ENCODE peak calls at places on chromosomes 16 and 17, in five cellular contexts. One of them, this sample, is unnamed.

GRCh38 chr17:82806645-82807044 is 33.2 kb downstream of the ZNF750 start:
- DNase-seq in A673: no peak
- DNase-seq in GM23338: no peak
- DNase-seq in breast epithelium: no peak
- DNase-seq in sigmoid colon: no peak
- DNase-seq in this sample: no peak

GRCh38 chr17:72715906-72716572 is 376.4 kb downstream of the SLC39A11 start:
- DNase-seq in A673: peak
- DNase-seq in sigmoid colon: no peak
- DNase-seq in breast epithelium: peak
- DNase-seq in GM23338: no peak
- DNase-seq in this sample: peak

GRCh38 chr17:58527949-58528348 is 13.5 kb upstream of the MTMR4 start:
- DNase-seq in GM23338: no peak
- DNase-seq in breast epithelium: no peak
- DNase-seq in sigmoid colon: no peak
- DNase-seq in A673: no peak
- DNase-seq in this sample: no peak

GRCh38 chr16:27127293-27127692 is 60.6 kb downstream of the C16orf82 start:
- DNase-seq in sigmoid colon: no peak
- DNase-seq in GM23338: no peak
- DNase-seq in A673: no peak
- DNase-seq in breast epithelium: no peak
- DNase-seq in this sample: no peak

GRCh38 chr17:32870969-32871368 is 6.0 kb downstream of the MYO1D start:
- DNase-seq in breast epithelium: no peak
- DNase-seq in A673: no peak
- DNase-seq in GM23338: no peak
- DNase-seq in sigmoid colon: no peak
- DNase-seq in this sample: peak

GRCh38 chr16:68283840-68284595 is 19.7 kb downstream of the SLC7A6 start:
- DNase-seq in A673: no peak
- DNase-seq in sigmoid colon: no peak
- DNase-seq in GM23338: no peak
- DNase-seq in breast epithelium: no peak
- DNase-seq in this sample: peak

GRCh38 chr17:38743556-38744171 is 4.5 kb downstream of the PCGF2 start:
- DNase-seq in sigmoid colon: no peak
- DNase-seq in breast epithelium: no peak
- DNase-seq in A673: no peak
- DNase-seq in GM23338: peak
- DNase-seq in this sample: no peak

GRCh38 chr17:61444831-61445230 is 7.4 kb upstream of the TBX4 start:
- DNase-seq in sigmoid colon: no peak
- DNase-seq in breast epithelium: no peak
- DNase-seq in GM23338: no peak
- DNase-seq in A673: no peak
- DNase-seq in this sample: no peak

GRCh38 chr17:74785096-74785980 is 9.2 kb upstream of the NAT9 start:
- DNase-seq in sigmoid colon: no peak
- DNase-seq in breast epithelium: no peak
- DNase-seq in GM23338: no peak
- DNase-seq in A673: no peak
- DNase-seq in this sample: no peak

GRCh38 chr16:84839054-84839453 is 19.3 kb downstream of the CRISPLD2 start:
- DNase-seq in A673: no peak
- DNase-seq in breast epithelium: no peak
- DNase-seq in GM23338: no peak
- DNase-seq in sigmoid colon: peak
- DNase-seq in this sample: no peak

GRCh38 chr17:19724501-19725420 is 8.4 kb upstream of the SLC47A2 start:
- DNase-seq in sigmoid colon: peak
- DNase-seq in breast epithelium: peak
- DNase-seq in GM23338: no peak
- DNase-seq in A673: no peak
- DNase-seq in this sample: peak

GRCh38 chr17:52106638-52107261 is 51.8 kb downstream of the CA10 start:
- DNase-seq in GM23338: peak
- DNase-seq in A673: peak
- DNase-seq in breast epithelium: no peak
- DNase-seq in sigmoid colon: no peak
- DNase-seq in this sample: peak

GRCh38 chr17:35021520-35022380 is 41.4 kb downstream of the LIG3 start:
- DNase-seq in A673: no peak
- DNase-seq in GM23338: no peak
- DNase-seq in sigmoid colon: no peak
- DNase-seq in breast epithelium: no peak
- DNase-seq in this sample: no peak

GRCh38 chr17:42142371-42142896 is 12.4 kb downstream of the RAB5C start:
- DNase-seq in A673: no peak
- DNase-seq in sigmoid colon: no peak
- DNase-seq in breast epithelium: no peak
- DNase-seq in GM23338: no peak
- DNase-seq in this sample: no peak

GRCh38 chr17:8922451-8922850 is 43.1 kb downstream of the PIK3R5 start:
- DNase-seq in GM23338: no peak
- DNase-seq in sigmoid colon: no peak
- DNase-seq in A673: peak
- DNase-seq in breast epithelium: no peak
- DNase-seq in this sample: peak

GRCh38 chr17:41184480-41184961 is at the start of gene KRTAP4-1:
- DNase-seq in sigmoid colon: no peak
- DNase-seq in A673: no peak
- DNase-seq in GM23338: no peak
- DNase-seq in breast epithelium: no peak
- DNase-seq in this sample: no peak

GRCh38 chr16:31529398-31530312 is 2.0 kb downstream of the AHSP start:
- DNase-seq in breast epithelium: no peak
- DNase-seq in sigmoid colon: no peak
- DNase-seq in GM23338: peak
- DNase-seq in A673: peak
- DNase-seq in this sample: no peak

DNA sequence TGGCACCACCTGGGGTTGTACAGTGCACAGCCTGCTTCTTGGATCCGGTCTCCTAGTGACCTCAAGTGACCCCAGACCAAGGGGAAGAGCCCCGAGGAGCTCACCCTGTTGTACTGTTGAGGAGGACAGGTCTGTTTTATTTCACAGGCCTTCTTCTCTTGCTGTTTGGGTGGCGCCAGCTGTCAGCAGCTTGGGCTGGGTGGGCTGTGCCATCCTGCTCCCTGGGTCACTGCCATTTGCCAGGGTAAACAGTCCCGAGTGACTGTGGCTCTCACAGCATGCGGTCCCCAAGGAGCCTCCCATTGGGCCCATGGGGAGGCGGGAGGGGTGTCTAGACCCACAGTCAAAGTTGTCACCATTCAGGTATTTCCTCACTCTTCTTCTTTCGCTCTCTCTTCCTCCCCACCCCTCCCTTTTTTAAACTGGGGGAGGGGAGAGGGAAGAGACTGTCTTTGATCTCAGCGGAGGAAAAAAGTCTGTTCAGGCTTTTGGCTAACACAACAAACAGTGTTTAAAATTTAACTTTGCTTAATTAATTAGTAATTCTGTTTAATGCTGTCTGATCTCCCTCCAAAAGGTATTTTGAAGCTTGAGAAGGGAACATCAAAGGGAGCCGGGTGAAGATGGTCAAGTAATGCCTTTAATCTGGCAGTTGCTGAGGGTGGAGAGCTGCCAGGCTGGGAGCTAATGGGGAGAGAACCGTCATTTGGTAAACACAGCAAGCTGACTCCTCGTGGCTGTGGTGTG is 64.1 kb downstream of the SNX20 start:
- DNase-seq in sigmoid colon: peak
- DNase-seq in A673: no peak
- DNase-seq in breast epithelium: no peak
- DNase-seq in GM23338: peak
- DNase-seq in this sample: no peak
- H3K27ac ChIP-seq in sigmoid colon: peak
- H3K27ac ChIP-seq in A673: no peak
- H3K27ac ChIP-seq in breast epithelium: no peak
- H3K27ac ChIP-seq in GM23338: no peak
- H3K27ac ChIP-seq in this sample: no peak

GRCh38 chr16:66116163-66116792 is 250.2 kb upstream of the CDH5 start:
- DNase-seq in sigmoid colon: peak
- DNase-seq in breast epithelium: no peak
- DNase-seq in GM23338: no peak
- DNase-seq in A673: peak
- DNase-seq in this sample: no peak

GRCh38 chr16:66115373-66115772 is 251.1 kb upstream of the CDH5 start:
- DNase-seq in breast epithelium: no peak
- DNase-seq in GM23338: peak
- DNase-seq in sigmoid colon: no peak
- DNase-seq in A673: no peak
- DNase-seq in this sample: no peak

GRCh38 chr16:66121466-66121865 is 245.0 kb upstream of the CDH5 start:
- DNase-seq in breast epithelium: no peak
- DNase-seq in A673: no peak
- DNase-seq in sigmoid colon: no peak
- DNase-seq in GM23338: no peak
- DNase-seq in this sample: no peak

DNA sequence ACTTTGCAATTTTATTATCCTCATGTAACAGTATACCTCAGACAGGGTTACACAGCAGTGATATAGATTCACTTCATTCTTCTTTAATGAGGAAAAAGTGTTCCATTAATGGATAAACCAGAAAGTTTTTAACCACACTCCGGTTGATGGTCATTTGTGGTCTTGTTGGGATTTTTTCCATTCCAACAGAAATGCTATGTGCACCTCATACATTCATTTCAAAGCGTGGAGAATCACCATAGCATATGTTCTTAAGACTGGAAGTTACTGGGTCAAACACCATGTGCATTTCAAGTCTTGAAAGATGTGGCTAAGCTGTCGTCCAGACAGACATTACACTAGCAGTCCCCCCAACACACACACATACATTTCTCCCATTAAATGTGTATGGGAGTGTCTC is 245.8 kb upstream of the CDH5 start:
- DNase-seq in breast epithelium: no peak
- DNase-seq in sigmoid colon: no peak
- DNase-seq in A673: no peak
- DNase-seq in GM23338: no peak
- DNase-seq in this sample: no peak
- H3K27ac ChIP-seq in breast epithelium: no peak
- H3K27ac ChIP-seq in sigmoid colon: no peak
- H3K27ac ChIP-seq in A673: no peak
- H3K27ac ChIP-seq in GM23338: no peak
- H3K27ac ChIP-seq in this sample: no peak

DNA sequence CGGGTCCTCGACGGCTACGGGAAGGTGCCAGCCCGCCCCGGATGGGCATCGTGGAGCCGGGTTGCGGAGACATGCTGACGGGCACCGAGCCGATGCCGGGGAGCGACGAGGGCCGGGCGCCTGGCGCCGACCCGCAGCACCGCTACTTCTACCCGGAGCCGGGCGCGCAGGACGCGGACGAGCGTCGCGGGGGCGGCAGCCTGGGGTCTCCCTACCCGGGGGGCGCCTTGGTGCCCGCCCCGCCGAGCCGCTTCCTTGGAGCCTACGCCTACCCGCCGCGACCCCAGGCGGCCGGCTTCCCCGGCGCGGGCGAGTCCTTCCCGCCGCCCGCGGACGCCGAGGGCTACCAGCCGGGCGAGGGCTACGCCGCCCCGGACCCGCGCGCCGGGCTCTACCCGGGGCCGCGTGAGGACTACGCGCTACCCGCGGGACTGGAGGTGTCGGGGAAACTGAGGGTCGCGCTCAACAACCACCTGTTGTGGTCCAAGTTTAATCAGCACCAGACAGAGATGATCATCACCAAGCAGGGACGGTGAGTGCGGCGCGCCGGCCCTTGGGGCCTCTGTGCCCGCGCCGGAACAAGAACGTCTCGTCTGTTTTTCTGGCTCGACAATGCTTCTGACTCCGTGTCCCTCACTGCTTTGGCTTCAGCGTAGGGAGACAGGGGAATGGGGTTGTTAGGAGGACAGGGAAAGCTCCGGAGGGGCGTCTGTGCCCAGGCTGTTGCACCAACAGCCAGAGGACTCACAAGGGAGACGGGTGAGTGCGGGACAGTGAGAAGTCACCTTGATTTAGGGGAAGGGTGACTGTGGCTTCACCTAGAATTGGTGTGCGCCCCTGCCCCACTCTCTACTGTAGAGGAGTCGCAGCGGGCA is 615 bp downstream of the TBX21 start:
- DNase-seq in breast epithelium: no peak
- DNase-seq in sigmoid colon: peak
- DNase-seq in GM23338: peak
- DNase-seq in A673: no peak
- DNase-seq in this sample: no peak
- H3K27ac ChIP-seq in breast epithelium: no peak
- H3K27ac ChIP-seq in sigmoid colon: no peak
- H3K27ac ChIP-seq in GM23338: no peak
- H3K27ac ChIP-seq in A673: no peak
- H3K27ac ChIP-seq in this sample: peak

GRCh38 chr17:79088266-79088996 is 13.8 kb downstream of the ENGASE start:
- DNase-seq in sigmoid colon: no peak
- DNase-seq in A673: no peak
- DNase-seq in breast epithelium: no peak
- DNase-seq in GM23338: no peak
- DNase-seq in this sample: no peak

GRCh38 chr17:79086609-79087427 is 12.2 kb downstream of the ENGASE start:
- DNase-seq in A673: no peak
- DNase-seq in sigmoid colon: no peak
- DNase-seq in GM23338: no peak
- DNase-seq in breast epithelium: no peak
- DNase-seq in this sample: no peak

GRCh38 chr17:79085921-79086551 is 11.4 kb downstream of the ENGASE start:
- DNase-seq in sigmoid colon: no peak
- DNase-seq in GM23338: no peak
- DNase-seq in A673: no peak
- DNase-seq in breast epithelium: no peak
- DNase-seq in this sample: no peak

GRCh38 chr17:79088997-79089328 is 14.3 kb downstream of the ENGASE start:
- DNase-seq in sigmoid colon: no peak
- DNase-seq in GM23338: no peak
- DNase-seq in breast epithelium: no peak
- DNase-seq in A673: no peak
- DNase-seq in this sample: no peak

GRCh38 chr17:79087428-79088143 is 13.0 kb downstream of the ENGASE start:
- DNase-seq in sigmoid colon: peak
- DNase-seq in breast epithelium: peak
- DNase-seq in A673: peak
- DNase-seq in GM23338: peak
- DNase-seq in this sample: peak
- H3K27ac ChIP-seq in sigmoid colon: no peak
- H3K27ac ChIP-seq in breast epithelium: no peak
- H3K27ac ChIP-seq in A673: no peak
- H3K27ac ChIP-seq in GM23338: no peak
- H3K27ac ChIP-seq in this sample: no peak